ENCODE peak calls at places on chromosomes 2 and 18, in ten cellular contexts. N, C, S, A, K, U, Z, L, O and Q are unnamed samples.
A peak's percentile ranks its signal among the peaks of the same experiment; 100 is the strongest.

GRCh38 chr2:121283670-121284245 is 1.2 kb downstream of the TFCP2L1 start:
- DNase-seq in O (no peak), C (no peak), Z (no peak), K (no peak), A (peak; percentile 8), U (no peak), L (no peak), S (no peak), N (no peak), Q (no peak)

GRCh38 chr2:1051585-1051984 is 100.9 kb downstream of the SNTG2 start:
- DNase-seq in O (no peak), S (no peak), N (no peak), L (no peak), A (no peak), C (no peak), K (no peak), U (no peak), Z (no peak), Q (no peak)

GRCh38 chr18:42113529-42114191 is 158.6 kb downstream of the PIK3C3 start:
- DNase-seq in U (peak; percentile 29), N (no peak), Z (no peak), L (no peak), K (no peak), S (no peak), A (peak; percentile 45), C (no peak), O (peak; percentile 18), Q (peak; percentile 8)

GRCh38 chr18:78805840-78806239 is 173.8 kb upstream of the SALL3 start:
- DNase-seq in N (no peak), L (no peak), Z (no peak), A (no peak), C (no peak), U (no peak), K (no peak), S (no peak), O (no peak), Q (no peak)

GRCh38 chr2:28457237-28457636 is 38.6 kb upstream of the PLB1 start:
- DNase-seq in S (no peak), L (no peak), C (no peak), N (no peak), Z (no peak), K (no peak), O (no peak), A (no peak), U (no peak), Q (no peak)

GRCh38 chr2:179701524-179702110 is 159.8 kb downstream of the ZNF385B start:
- DNase-seq in K (no peak), Z (no peak), A (peak; percentile 15), O (no peak), N (no peak), C (no peak), L (no peak), S (no peak), U (peak; percentile 27), Q (no peak)

GRCh38 chr2:176852667-176853066 is 359.9 kb upstream of the HNRNPA3 start:
- DNase-seq in L (no peak), A (no peak), Z (peak; percentile 46), C (no peak), O (no peak), U (no peak), K (no peak), N (no peak), S (no peak), Q (no peak)

GRCh38 chr2:99337931-99338580 is 867 bp downstream of the EIF5B start:
- DNase-seq in U (peak; percentile 12), S (no peak), L (no peak), N (no peak), O (no peak), A (peak; percentile 28), C (no peak), Z (no peak), K (no peak), Q (peak; percentile 14)

GRCh38 chr2:216499641-216500218 is 1.1 kb downstream of the RPL37A start:
- DNase-seq in L (no peak), K (no peak), U (no peak), C (no peak), O (no peak), N (no peak), S (no peak), A (no peak), Z (no peak), Q (no peak)

GRCh38 chr2:11554430-11554764 is 20.6 kb downstream of the GREB1 start:
- DNase-seq in Z (no peak), L (no peak), O (no peak), S (no peak), U (no peak), N (no peak), C (no peak), A (no peak), K (no peak), Q (no peak)

GRCh38 chr2:201665420-201666158 is 22.3 kb upstream of the TMEM237 start:
- DNase-seq in L (no peak), U (no peak), N (no peak), O (no peak), S (no peak), K (no peak), C (no peak), Z (no peak), A (no peak), Q (no peak)

GRCh38 chr2:170925923-170926322 is 3.1 kb upstream of the GORASP2 start:
- DNase-seq in S (no peak), N (no peak), K (no peak), U (no peak), A (no peak), C (no peak), Z (no peak), L (no peak), O (no peak), Q (no peak)

GRCh38 chr2:226115102-226115831 is 684.4 kb downstream of the IRS1 start:
- DNase-seq in N (no peak), O (peak; percentile 90), K (peak; percentile 79), C (no peak), Z (no peak), U (peak; percentile 77), S (no peak), A (peak; percentile 99), L (no peak), Q (peak; percentile 99)

GRCh38 chr2:64090264-64090663 is 54.0 kb downstream of the PELI1 start:
- DNase-seq in L (no peak), K (no peak), A (no peak), S (no peak), C (no peak), O (no peak), N (no peak), U (no peak), Z (no peak), Q (no peak)

GRCh38 chr18:9478545-9478944 is 3.2 kb downstream of the RALBP1 start:
- DNase-seq in L (no peak), C (no peak), N (no peak), S (no peak), K (no peak), Z (no peak), A (no peak), U (no peak), O (no peak), Q (no peak)